ENCODE peak calls at places on chromosomes 6 and 20, in ten cellular contexts. One of them, this sample, is unnamed.

GRCh38 chr6:142301421-142302391 is at the start of gene ADGRG6:
- DNase-seq in substantia nigra: no peak
- DNase-seq in skeletal muscle cell: no peak
- DNase-seq in heart left ventricle: peak
- DNase-seq in DMS153: peak
- DNase-seq in activated T-cell treated with anti-CD3 and anti-CD28 coated beads for 1 hour: peak
- DNase-seq in psoas muscle: peak
- DNase-seq in ACHN: peak
- DNase-seq in stimulated activated CD4-positive, alpha-beta T cell treated with anti-CD3 and anti-CD28 coated beads, Interleukin-12 subunit alpha, Interleukin-12 subunit beta, amount 100 ng/mL, for 4 hours: peak
- DNase-seq in pons: no peak
- DNase-seq in this sample: no peak

GRCh38 chr6:128759901-128760300 is 123.0 kb upstream of the LAMA2 start:
- DNase-seq in substantia nigra: no peak
- DNase-seq in skeletal muscle cell: no peak
- DNase-seq in heart left ventricle: no peak
- DNase-seq in DMS153: no peak
- DNase-seq in activated T-cell treated with anti-CD3 and anti-CD28 coated beads for 1 hour: no peak
- DNase-seq in psoas muscle: no peak
- DNase-seq in ACHN: no peak
- DNase-seq in stimulated activated CD4-positive, alpha-beta T cell treated with anti-CD3 and anti-CD28 coated beads, Interleukin-12 subunit alpha, Interleukin-12 subunit beta, amount 100 ng/mL, for 4 hours: no peak
- DNase-seq in pons: no peak
- DNase-seq in this sample: no peak

GRCh38 chr6:115932481-115932880 is 128.2 kb downstream of the FRK start:
- DNase-seq in substantia nigra: no peak
- DNase-seq in skeletal muscle cell: peak
- DNase-seq in heart left ventricle: no peak
- DNase-seq in DMS153: peak
- DNase-seq in activated T-cell treated with anti-CD3 and anti-CD28 coated beads for 1 hour: no peak
- DNase-seq in psoas muscle: no peak
- DNase-seq in ACHN: peak
- DNase-seq in stimulated activated CD4-positive, alpha-beta T cell treated with anti-CD3 and anti-CD28 coated beads, Interleukin-12 subunit alpha, Interleukin-12 subunit beta, amount 100 ng/mL, for 4 hours: no peak
- DNase-seq in pons: no peak
- DNase-seq in this sample: no peak

GRCh38 chr6:105113422-105113821 is 66.4 kb downstream of the POPDC3 start:
- DNase-seq in substantia nigra: no peak
- DNase-seq in skeletal muscle cell: no peak
- DNase-seq in heart left ventricle: peak
- DNase-seq in DMS153: no peak
- DNase-seq in activated T-cell treated with anti-CD3 and anti-CD28 coated beads for 1 hour: no peak
- DNase-seq in psoas muscle: peak
- DNase-seq in ACHN: no peak
- DNase-seq in stimulated activated CD4-positive, alpha-beta T cell treated with anti-CD3 and anti-CD28 coated beads, Interleukin-12 subunit alpha, Interleukin-12 subunit beta, amount 100 ng/mL, for 4 hours: no peak
- DNase-seq in pons: no peak
- DNase-seq in this sample: no peak

GRCh38 chr6:127342946-127343752 is at the start of gene ECHDC1:
- DNase-seq in substantia nigra: peak
- DNase-seq in skeletal muscle cell: peak
- DNase-seq in heart left ventricle: peak
- DNase-seq in DMS153: peak
- DNase-seq in activated T-cell treated with anti-CD3 and anti-CD28 coated beads for 1 hour: peak
- DNase-seq in psoas muscle: peak
- DNase-seq in ACHN: peak
- DNase-seq in stimulated activated CD4-positive, alpha-beta T cell treated with anti-CD3 and anti-CD28 coated beads, Interleukin-12 subunit alpha, Interleukin-12 subunit beta, amount 100 ng/mL, for 4 hours: peak
- DNase-seq in pons: peak
- DNase-seq in this sample: peak

GRCh38 chr6:161890133-161890833 is 616.4 kb upstream of the AGPAT4 start:
- DNase-seq in substantia nigra: no peak
- DNase-seq in skeletal muscle cell: no peak
- DNase-seq in heart left ventricle: no peak
- DNase-seq in DMS153: no peak
- DNase-seq in activated T-cell treated with anti-CD3 and anti-CD28 coated beads for 1 hour: no peak
- DNase-seq in psoas muscle: no peak
- DNase-seq in ACHN: no peak
- DNase-seq in stimulated activated CD4-positive, alpha-beta T cell treated with anti-CD3 and anti-CD28 coated beads, Interleukin-12 subunit alpha, Interleukin-12 subunit beta, amount 100 ng/mL, for 4 hours: no peak
- DNase-seq in pons: peak
- DNase-seq in this sample: no peak

GRCh38 chr20:986733-987355 is 15.3 kb downstream of the RSPO4 start:
- DNase-seq in substantia nigra: no peak
- DNase-seq in skeletal muscle cell: no peak
- DNase-seq in heart left ventricle: no peak
- DNase-seq in DMS153: no peak
- DNase-seq in activated T-cell treated with anti-CD3 and anti-CD28 coated beads for 1 hour: no peak
- DNase-seq in psoas muscle: peak
- DNase-seq in ACHN: peak
- DNase-seq in stimulated activated CD4-positive, alpha-beta T cell treated with anti-CD3 and anti-CD28 coated beads, Interleukin-12 subunit alpha, Interleukin-12 subunit beta, amount 100 ng/mL, for 4 hours: no peak
- DNase-seq in pons: no peak
- DNase-seq in this sample: no peak

GRCh38 chr6:96608074-96608473 is 45.1 kb downstream of the FHL5 start:
- DNase-seq in substantia nigra: no peak
- DNase-seq in skeletal muscle cell: no peak
- DNase-seq in heart left ventricle: no peak
- DNase-seq in DMS153: no peak
- DNase-seq in activated T-cell treated with anti-CD3 and anti-CD28 coated beads for 1 hour: no peak
- DNase-seq in psoas muscle: no peak
- DNase-seq in ACHN: no peak
- DNase-seq in stimulated activated CD4-positive, alpha-beta T cell treated with anti-CD3 and anti-CD28 coated beads, Interleukin-12 subunit alpha, Interleukin-12 subunit beta, amount 100 ng/mL, for 4 hours: no peak
- DNase-seq in pons: no peak
- DNase-seq in this sample: no peak

GRCh38 chr20:58511364-58511763 is 3.8 kb downstream of the APCDD1L start:
- DNase-seq in substantia nigra: no peak
- DNase-seq in skeletal muscle cell: peak
- DNase-seq in heart left ventricle: no peak
- DNase-seq in DMS153: no peak
- DNase-seq in activated T-cell treated with anti-CD3 and anti-CD28 coated beads for 1 hour: no peak
- DNase-seq in psoas muscle: no peak
- DNase-seq in ACHN: no peak
- DNase-seq in stimulated activated CD4-positive, alpha-beta T cell treated with anti-CD3 and anti-CD28 coated beads, Interleukin-12 subunit alpha, Interleukin-12 subunit beta, amount 100 ng/mL, for 4 hours: no peak
- DNase-seq in pons: no peak
- DNase-seq in this sample: no peak

GRCh38 chr6:112337209-112337638 is 9.9 kb upstream of the RFPL4B start:
- DNase-seq in substantia nigra: peak
- DNase-seq in skeletal muscle cell: peak
- DNase-seq in heart left ventricle: peak
- DNase-seq in DMS153: peak
- DNase-seq in activated T-cell treated with anti-CD3 and anti-CD28 coated beads for 1 hour: no peak
- DNase-seq in psoas muscle: peak
- DNase-seq in ACHN: peak
- DNase-seq in stimulated activated CD4-positive, alpha-beta T cell treated with anti-CD3 and anti-CD28 coated beads, Interleukin-12 subunit alpha, Interleukin-12 subunit beta, amount 100 ng/mL, for 4 hours: no peak
- DNase-seq in pons: peak
- DNase-seq in this sample: peak

GRCh38 chr6:39152247-39152646 is 37.3 kb upstream of the SAYSD1 start:
- DNase-seq in substantia nigra: no peak
- DNase-seq in skeletal muscle cell: no peak
- DNase-seq in heart left ventricle: no peak
- DNase-seq in DMS153: no peak
- DNase-seq in activated T-cell treated with anti-CD3 and anti-CD28 coated beads for 1 hour: no peak
- DNase-seq in psoas muscle: no peak
- DNase-seq in ACHN: no peak
- DNase-seq in stimulated activated CD4-positive, alpha-beta T cell treated with anti-CD3 and anti-CD28 coated beads, Interleukin-12 subunit alpha, Interleukin-12 subunit beta, amount 100 ng/mL, for 4 hours: no peak
- DNase-seq in pons: no peak
- DNase-seq in this sample: no peak

GRCh38 chr6:109351231-109352132 is 30.8 kb downstream of the CD164 start:
- DNase-seq in substantia nigra: no peak
- DNase-seq in skeletal muscle cell: peak
- DNase-seq in heart left ventricle: no peak
- DNase-seq in DMS153: no peak
- DNase-seq in activated T-cell treated with anti-CD3 and anti-CD28 coated beads for 1 hour: no peak
- DNase-seq in psoas muscle: no peak
- DNase-seq in ACHN: no peak
- DNase-seq in stimulated activated CD4-positive, alpha-beta T cell treated with anti-CD3 and anti-CD28 coated beads, Interleukin-12 subunit alpha, Interleukin-12 subunit beta, amount 100 ng/mL, for 4 hours: no peak
- DNase-seq in pons: no peak
- DNase-seq in this sample: no peak

GRCh38 chr20:58570181-58570859 is 55.1 kb upstream of the APCDD1L start:
- DNase-seq in substantia nigra: no peak
- DNase-seq in skeletal muscle cell: no peak
- DNase-seq in heart left ventricle: no peak
- DNase-seq in DMS153: no peak
- DNase-seq in activated T-cell treated with anti-CD3 and anti-CD28 coated beads for 1 hour: no peak
- DNase-seq in psoas muscle: no peak
- DNase-seq in ACHN: no peak
- DNase-seq in stimulated activated CD4-positive, alpha-beta T cell treated with anti-CD3 and anti-CD28 coated beads, Interleukin-12 subunit alpha, Interleukin-12 subunit beta, amount 100 ng/mL, for 4 hours: no peak
- DNase-seq in pons: no peak
- DNase-seq in this sample: no peak

GRCh38 chr6:98824163-98824906 is 10.0 kb upstream of the POU3F2 start:
- DNase-seq in substantia nigra: no peak
- DNase-seq in skeletal muscle cell: no peak
- DNase-seq in heart left ventricle: no peak
- DNase-seq in DMS153: no peak
- DNase-seq in activated T-cell treated with anti-CD3 and anti-CD28 coated beads for 1 hour: no peak
- DNase-seq in psoas muscle: no peak
- DNase-seq in ACHN: no peak
- DNase-seq in stimulated activated CD4-positive, alpha-beta T cell treated with anti-CD3 and anti-CD28 coated beads, Interleukin-12 subunit alpha, Interleukin-12 subunit beta, amount 100 ng/mL, for 4 hours: no peak
- DNase-seq in pons: peak
- DNase-seq in this sample: no peak

GRCh38 chr6:150766201-150766997 is 99.1 kb upstream of the MTHFD1L start:
- DNase-seq in substantia nigra: no peak
- DNase-seq in skeletal muscle cell: no peak
- DNase-seq in heart left ventricle: no peak
- DNase-seq in DMS153: no peak
- DNase-seq in activated T-cell treated with anti-CD3 and anti-CD28 coated beads for 1 hour: no peak
- DNase-seq in psoas muscle: peak
- DNase-seq in ACHN: no peak
- DNase-seq in stimulated activated CD4-positive, alpha-beta T cell treated with anti-CD3 and anti-CD28 coated beads, Interleukin-12 subunit alpha, Interleukin-12 subunit beta, amount 100 ng/mL, for 4 hours: no peak
- DNase-seq in pons: no peak
- DNase-seq in this sample: no peak

GRCh38 chr20:40991181-40991889 is 37.3 kb upstream of the TOP1 start:
- DNase-seq in substantia nigra: no peak
- DNase-seq in skeletal muscle cell: no peak
- DNase-seq in heart left ventricle: no peak
- DNase-seq in DMS153: no peak
- DNase-seq in activated T-cell treated with anti-CD3 and anti-CD28 coated beads for 1 hour: no peak
- DNase-seq in psoas muscle: no peak
- DNase-seq in ACHN: no peak
- DNase-seq in stimulated activated CD4-positive, alpha-beta T cell treated with anti-CD3 and anti-CD28 coated beads, Interleukin-12 subunit alpha, Interleukin-12 subunit beta, amount 100 ng/mL, for 4 hours: no peak
- DNase-seq in pons: peak
- DNase-seq in this sample: no peak

GRCh38 chr20:5835870-5836269 is 85.7 kb downstream of the SHLD1 start:
- DNase-seq in substantia nigra: no peak
- DNase-seq in skeletal muscle cell: no peak
- DNase-seq in heart left ventricle: no peak
- DNase-seq in DMS153: no peak
- DNase-seq in activated T-cell treated with anti-CD3 and anti-CD28 coated beads for 1 hour: no peak
- DNase-seq in psoas muscle: no peak
- DNase-seq in ACHN: no peak
- DNase-seq in stimulated activated CD4-positive, alpha-beta T cell treated with anti-CD3 and anti-CD28 coated beads, Interleukin-12 subunit alpha, Interleukin-12 subunit beta, amount 100 ng/mL, for 4 hours: no peak
- DNase-seq in pons: no peak
- DNase-seq in this sample: no peak

GRCh38 chr6:4780360-4780812 is 4.2 kb downstream of the CDYL start:
- DNase-seq in substantia nigra: no peak
- DNase-seq in skeletal muscle cell: no peak
- DNase-seq in heart left ventricle: no peak
- DNase-seq in DMS153: no peak
- DNase-seq in activated T-cell treated with anti-CD3 and anti-CD28 coated beads for 1 hour: no peak
- DNase-seq in psoas muscle: no peak
- DNase-seq in ACHN: peak
- DNase-seq in stimulated activated CD4-positive, alpha-beta T cell treated with anti-CD3 and anti-CD28 coated beads, Interleukin-12 subunit alpha, Interleukin-12 subunit beta, amount 100 ng/mL, for 4 hours: no peak
- DNase-seq in pons: no peak
- DNase-seq in this sample: no peak

GRCh38 chr20:63711085-63711645 is 3.3 kb downstream of the ZGPAT start:
- DNase-seq in substantia nigra: no peak
- DNase-seq in skeletal muscle cell: no peak
- DNase-seq in heart left ventricle: no peak
- DNase-seq in DMS153: no peak
- DNase-seq in activated T-cell treated with anti-CD3 and anti-CD28 coated beads for 1 hour: no peak
- DNase-seq in psoas muscle: no peak
- DNase-seq in ACHN: no peak
- DNase-seq in stimulated activated CD4-positive, alpha-beta T cell treated with anti-CD3 and anti-CD28 coated beads, Interleukin-12 subunit alpha, Interleukin-12 subunit beta, amount 100 ng/mL, for 4 hours: no peak
- DNase-seq in pons: no peak
- DNase-seq in this sample: no peak

GRCh38 chr6:2404211-2404929 is 159.0 kb upstream of the GMDS start:
- DNase-seq in substantia nigra: no peak
- DNase-seq in skeletal muscle cell: no peak
- DNase-seq in heart left ventricle: no peak
- DNase-seq in DMS153: no peak
- DNase-seq in activated T-cell treated with anti-CD3 and anti-CD28 coated beads for 1 hour: no peak
- DNase-seq in psoas muscle: no peak
- DNase-seq in ACHN: no peak
- DNase-seq in stimulated activated CD4-positive, alpha-beta T cell treated with anti-CD3 and anti-CD28 coated beads, Interleukin-12 subunit alpha, Interleukin-12 subunit beta, amount 100 ng/mL, for 4 hours: no peak
- DNase-seq in pons: no peak
- DNase-seq in this sample: no peak

GRCh38 chr6:73340048-73340447 is 14.0 kb downstream of the DPPA5 start:
- DNase-seq in substantia nigra: no peak
- DNase-seq in skeletal muscle cell: no peak
- DNase-seq in heart left ventricle: no peak
- DNase-seq in DMS153: no peak
- DNase-seq in activated T-cell treated with anti-CD3 and anti-CD28 coated beads for 1 hour: no peak
- DNase-seq in psoas muscle: no peak
- DNase-seq in ACHN: peak
- DNase-seq in stimulated activated CD4-positive, alpha-beta T cell treated with anti-CD3 and anti-CD28 coated beads, Interleukin-12 subunit alpha, Interleukin-12 subunit beta, amount 100 ng/mL, for 4 hours: no peak
- DNase-seq in pons: no peak
- DNase-seq in this sample: no peak

GRCh38 chr6:5745081-5745480 is 261.6 kb downstream of the NRN1 start:
- DNase-seq in substantia nigra: no peak
- DNase-seq in skeletal muscle cell: no peak
- DNase-seq in heart left ventricle: no peak
- DNase-seq in DMS153: no peak
- DNase-seq in activated T-cell treated with anti-CD3 and anti-CD28 coated beads for 1 hour: no peak
- DNase-seq in psoas muscle: no peak
- DNase-seq in ACHN: no peak
- DNase-seq in stimulated activated CD4-positive, alpha-beta T cell treated with anti-CD3 and anti-CD28 coated beads, Interleukin-12 subunit alpha, Interleukin-12 subunit beta, amount 100 ng/mL, for 4 hours: no peak
- DNase-seq in pons: no peak
- DNase-seq in this sample: no peak

GRCh38 chr6:122995930-122996796 is at the start of gene CLVS2:
- DNase-seq in substantia nigra: no peak
- DNase-seq in skeletal muscle cell: peak
- DNase-seq in heart left ventricle: no peak
- DNase-seq in DMS153: peak
- DNase-seq in activated T-cell treated with anti-CD3 and anti-CD28 coated beads for 1 hour: no peak
- DNase-seq in psoas muscle: peak
- DNase-seq in ACHN: no peak
- DNase-seq in stimulated activated CD4-positive, alpha-beta T cell treated with anti-CD3 and anti-CD28 coated beads, Interleukin-12 subunit alpha, Interleukin-12 subunit beta, amount 100 ng/mL, for 4 hours: no peak
- DNase-seq in pons: no peak
- DNase-seq in this sample: peak

GRCh38 chr6:89977808-89978748 is 83.8 kb downstream of the GJA10 start:
- DNase-seq in substantia nigra: no peak
- DNase-seq in skeletal muscle cell: peak
- DNase-seq in heart left ventricle: peak
- DNase-seq in DMS153: peak
- DNase-seq in activated T-cell treated with anti-CD3 and anti-CD28 coated beads for 1 hour: no peak
- DNase-seq in psoas muscle: peak
- DNase-seq in ACHN: no peak
- DNase-seq in stimulated activated CD4-positive, alpha-beta T cell treated with anti-CD3 and anti-CD28 coated beads, Interleukin-12 subunit alpha, Interleukin-12 subunit beta, amount 100 ng/mL, for 4 hours: no peak
- DNase-seq in pons: no peak
- DNase-seq in this sample: no peak